ENCODE peak calls at places on chromosomes 12 and 14, in ten cellular contexts. C is CD8-positive, alpha-beta T cell; Q is fibroblast of pulmonary artery; K is stimulated activated CD4-positive, alpha-beta T cell treated with anti-CD3 and anti-CD28 coated beads, Interleukin-15, amount 100 ng/mL, for 1 hour; J is GOT3; B is H4; G is endothelial cell; P is neural crest cell; N is WERI-Rb-1; R is Caki2. Y is an unnamed sample.
A peak's percentile ranks its signal among the peaks of the same experiment; 100 is the strongest.

GRCh38 chr14:36773136-36773540 is 111.5 kb downstream of the PAX9 start:
- DNase-seq in G (no peak), N (no peak), C (no peak), Q (peak; percentile 5), J (no peak), B (peak; percentile 43), K (no peak), P (no peak), R (peak; percentile 23), Y (no peak)

GRCh38 chr12:22413592-22413991 is 79.1 kb upstream of the ST8SIA1 start:
- DNase-seq in Q (no peak), G (no peak), P (no peak), N (no peak), K (no peak), J (no peak), R (no peak), C (no peak), B (no peak), Y (no peak)

GRCh38 chr12:3061129-3061857 is 15.9 kb upstream of the TSPAN9 start:
- DNase-seq in J (no peak), P (no peak), R (no peak), C (no peak), K (no peak), N (peak; percentile 75), B (no peak), Q (no peak), G (no peak), Y (no peak)

GRCh38 chr14:105389534-105389933 is 8.8 kb upstream of the TEX22 start:
- DNase-seq in Q (no peak), J (no peak), B (no peak), C (no peak), K (no peak), R (no peak), G (no peak), N (no peak), P (no peak), Y (no peak)

GRCh38 chr14:101903111-101903561 is 61.2 kb upstream of the DYNC1H1 start:
- DNase-seq in Q (no peak), J (no peak), R (no peak), K (no peak), C (no peak), P (no peak), G (no peak), N (no peak), B (no peak), Y (no peak)

GRCh38 chr14:103541494-103541943 is 12.5 kb downstream of the TRMT61A start:
- DNase-seq in N (no peak), C (no peak), R (no peak), K (no peak), G (no peak), Q (no peak), J (no peak), P (no peak), B (no peak), Y (no peak)

GRCh38 chr14:38419579-38419978 is 163.7 kb upstream of the CLEC14A start:
- DNase-seq in P (no peak), J (no peak), C (no peak), G (no peak), N (no peak), K (no peak), R (no peak), B (no peak), Q (no peak), Y (no peak)

GRCh38 chr12:1357171-1357570 is 237.2 kb downstream of the FBXL14 start:
- DNase-seq in N (no peak), R (peak; percentile 12), K (no peak), J (no peak), B (no peak), P (no peak), C (no peak), G (no peak), Q (peak; percentile 40), Y (peak; percentile 30)

GRCh38 chr14:81296263-81296923 is 75.6 kb upstream of the GTF2A1 start:
- DNase-seq in B (no peak), J (no peak), R (no peak), Q (peak; percentile 1), G (no peak), N (no peak), K (no peak), P (no peak), C (no peak), Y (no peak)

GRCh38 chr14:72781476-72782181 is 112.3 kb downstream of the DPF3 start:
- DNase-seq in R (peak; percentile 69), G (no peak), B (no peak), J (no peak), Q (peak; percentile 73), K (no peak), P (no peak), C (no peak), N (no peak), Y (no peak)

GRCh38 chr12:32843528-32844095 is 53.0 kb downstream of the PKP2 start:
- DNase-seq in R (peak; percentile 3), N (no peak), P (no peak), C (no peak), G (no peak), J (no peak), B (peak; percentile 19), Q (peak; percentile 67), K (no peak), Y (no peak)

GRCh38 chr14:102957222-102957621 is 34.8 kb downstream of the AMN start:
- DNase-seq in R (no peak), J (no peak), B (no peak), Q (no peak), N (no peak), G (no peak), C (no peak), K (no peak), P (no peak), Y (no peak)

GRCh38 chr14:67934087-67934486 is 114.5 kb downstream of the RAD51B start:
- DNase-seq in G (peak; percentile 28), K (no peak), P (peak; percentile 6), C (no peak), B (peak; percentile 87), R (peak; percentile 78), Q (peak; percentile 93), J (no peak), N (peak; percentile 43), Y (peak; percentile 67)

Y was measured in ELF-1.